ENCODE peak calls at places on chromosomes 4 and X, in five cellular contexts. I is adrenal gland, X is breast epithelium, S is GM12892, J is ovary. P is an unnamed sample.

GRCh38 chr4:3513807-3514206 is 18.4 kb downstream of the LRPAP1 start:
- DNase-seq in I (no peak), X (no peak), S (no peak), J (no peak), P (no peak)

GRCh38 chrX:133415276-133416105 is at the start of gene GPC4:
- DNase-seq in I (peak), X (no peak), S (no peak), J (peak), P (no peak)

GRCh38 chr4:57588557-57588956 is 478.4 kb upstream of the IGFBP7 start:
- DNase-seq in I (no peak), X (no peak), S (no peak), J (no peak), P (no peak)

GRCh38 chr4:23135792-23136645 is 443.3 kb downstream of the GBA3 start:
- DNase-seq in I (no peak), X (no peak), S (no peak), J (no peak), P (peak)

GRCh38 chr4:83170952-83171399 is 56.4 kb upstream of the PLAC8 start:
- DNase-seq in I (no peak), X (no peak), S (no peak), J (no peak), P (no peak)

GRCh38 chr4:154999950-155000578 is 208.4 kb upstream of the NPY2R start:
- DNase-seq in I (no peak), X (no peak), S (no peak), J (no peak), P (no peak)

GRCh38 chr4:82818974-82819662 is 20.5 kb upstream of the SCD5 start:
- DNase-seq in I (no peak), X (no peak), S (no peak), J (no peak), P (no peak)

GRCh38 chr4:47690611-47691010 is 147.3 kb downstream of the CORIN start:
- DNase-seq in I (no peak), X (no peak), S (no peak), J (no peak), P (no peak)

GRCh38 chr4:54226399-54227260 is 2.5 kb upstream of the PDGFRA start:
- DNase-seq in I (peak), X (no peak), S (no peak), J (peak), P (no peak)
- TF ChIP-seq POLR2A in I (no peak), X (no peak), S (no peak), J (peak), P (no peak)

DNA sequence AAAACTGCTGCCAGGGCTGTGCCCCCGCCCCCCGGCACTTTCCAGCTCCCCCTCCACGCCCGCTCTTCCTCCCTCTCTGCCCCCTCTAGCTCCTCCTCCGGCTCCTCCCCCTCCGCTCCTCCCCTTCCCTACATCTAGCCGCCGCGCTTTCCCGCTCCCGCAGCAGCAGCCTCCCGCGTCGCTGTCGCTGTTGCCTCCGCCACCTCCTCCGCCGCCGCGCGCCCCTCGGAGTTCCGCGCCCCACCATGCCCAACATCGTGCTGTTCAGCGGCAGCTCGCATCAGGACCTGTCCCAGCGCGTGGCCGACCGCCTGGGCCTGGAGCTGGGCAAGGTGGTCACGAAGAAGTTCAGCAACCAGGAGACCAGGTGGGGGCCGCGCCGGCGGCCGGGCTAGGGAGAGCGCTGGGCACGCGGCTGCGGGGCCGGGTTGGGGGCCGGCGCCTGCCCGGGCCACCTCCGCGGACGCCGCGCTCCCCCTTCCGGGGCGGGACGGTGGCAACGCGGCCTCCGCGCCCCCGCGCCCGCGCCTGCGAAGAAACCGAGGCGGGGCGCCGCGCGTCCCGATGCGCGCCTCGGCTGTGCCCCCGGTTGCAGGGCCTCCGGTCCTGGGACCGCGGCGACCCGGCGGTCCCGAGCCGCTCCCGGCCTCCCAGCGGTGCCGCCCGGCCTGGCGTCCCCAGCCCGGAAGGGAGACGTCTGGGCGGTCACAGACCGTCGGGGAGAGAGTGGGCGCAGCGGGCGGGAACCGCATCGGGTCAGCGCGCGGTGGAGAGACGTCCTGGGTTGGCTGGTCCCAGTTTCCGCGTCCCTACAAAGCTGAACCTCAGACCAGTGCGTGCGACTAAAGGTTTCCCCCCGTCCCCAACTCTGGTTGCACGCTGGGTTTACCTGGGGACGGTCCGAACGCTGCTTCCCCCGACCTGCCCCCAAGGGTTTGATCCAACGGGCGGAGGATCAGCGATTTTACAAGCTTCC is at the start of gene PRPS2:
- DNase-seq in I (peak), X (peak), S (peak), J (peak), P (peak)
- TF ChIP-seq POLR2A in I (peak), X (no peak), S (peak), J (peak), P (peak)

GRCh38 chr4:1945912-1946311 is 62.9 kb downstream of the NELFA start:
- DNase-seq in I (no peak), X (no peak), S (no peak), J (no peak), P (no peak)

GRCh38 chr4:1940566-1940965 is 68.2 kb downstream of the NELFA start:
- DNase-seq in I (no peak), X (no peak), S (no peak), J (no peak), P (no peak)

GRCh38 chr4:1945492-1945891 is 63.3 kb downstream of the NELFA start:
- DNase-seq in I (no peak), X (no peak), S (no peak), J (no peak), P (no peak)

GRCh38 chr4:1939664-1940509 is 68.7 kb downstream of the NSD2 start:
- DNase-seq in I (no peak), X (no peak), S (no peak), J (no peak), P (no peak)

DNA sequence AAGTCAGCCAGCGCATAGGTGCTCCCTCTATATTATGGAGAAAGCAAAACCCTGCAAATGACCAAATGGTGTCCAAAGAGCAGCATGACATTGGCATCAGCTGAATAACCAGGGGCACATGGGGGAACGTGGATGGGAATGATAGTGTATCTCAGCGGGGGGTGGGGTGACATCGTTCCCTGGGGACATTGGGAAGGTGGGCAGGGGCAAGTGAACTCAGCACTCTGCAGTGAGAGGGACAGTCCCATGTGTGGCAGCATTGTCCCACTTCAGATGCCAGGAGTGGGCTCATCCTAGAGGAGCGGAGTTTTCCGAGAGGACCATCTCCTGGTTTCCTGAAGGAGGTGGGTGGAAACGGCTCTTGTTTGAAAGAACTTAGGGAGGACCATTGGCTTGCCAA is 64.8 kb downstream of the NELFA start:
- DNase-seq in I (no peak), X (no peak), S (no peak), J (no peak), P (no peak)
- TF ChIP-seq POLR2A in I (no peak), X (no peak), S (no peak), J (no peak), P (no peak)

DNA sequence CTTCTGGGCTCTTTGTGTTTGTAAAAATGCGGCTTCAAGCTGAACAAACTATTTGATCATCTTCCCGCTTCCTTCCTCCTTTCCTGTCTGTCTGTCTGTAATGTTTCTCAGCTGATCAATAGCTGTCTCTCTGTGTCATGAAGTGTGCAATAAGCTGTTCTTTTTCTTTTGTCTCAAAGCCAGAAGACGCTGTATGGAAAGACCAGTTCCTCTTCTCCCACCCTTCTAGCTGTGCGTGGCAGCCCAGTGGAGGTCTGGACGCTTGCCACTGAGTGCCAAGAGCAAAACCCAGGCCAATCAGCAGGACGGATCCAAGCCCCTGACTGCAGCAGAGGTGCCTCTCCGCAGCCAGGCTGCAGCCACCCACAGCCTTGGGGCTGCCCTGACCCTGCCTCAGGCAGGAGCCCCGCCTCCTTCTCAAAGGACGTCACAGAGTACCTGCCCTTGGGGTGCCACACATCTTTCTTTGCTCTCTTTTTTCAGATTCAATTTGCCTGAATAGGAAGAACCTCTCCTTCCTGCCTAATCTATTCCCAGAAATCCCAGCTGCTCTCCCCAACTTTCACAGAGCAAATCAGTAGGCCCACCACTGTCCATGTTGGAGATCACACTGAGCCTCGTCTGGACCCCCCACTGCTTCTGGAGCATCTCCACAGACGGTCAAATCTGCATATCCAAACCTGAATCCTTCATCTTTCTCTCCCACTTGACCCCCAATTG is 59.1 kb downstream of the MAML3 start:
- DNase-seq in I (peak), X (peak), S (no peak), J (peak), P (peak)
- TF ChIP-seq POLR2A in I (peak), X (no peak), S (no peak), J (no peak), P (no peak)

P was measured in erythroblast.